ENCODE peak calls at places on chromosomes 6 and 20, in ten cellular contexts. D, C, M, L, G, V, W, H, P and E are unnamed samples.
A peak's percentile ranks its signal among the peaks of the same experiment; 100 is the strongest.

GRCh38 chr20:45592574-45593189 is 13.6 kb upstream of the WFDC8 start:
- DNase-seq in D (peak; percentile 61), C (peak; percentile 62), M (peak; percentile 3), W (no peak), G (peak; percentile 53), H (peak; percentile 41), V (no peak), L (no peak), P (no peak), E (peak; percentile 70)

GRCh38 chr20:57899554-57899953 is 189.7 kb upstream of the PMEPA1 start:
- DNase-seq in M (no peak), D (no peak), C (no peak), L (no peak), H (no peak), V (no peak), G (no peak), P (no peak), W (no peak), E (no peak)

GRCh38 chr20:38255389-38255788 is 5.1 kb downstream of the KIAA1755 start:
- DNase-seq in P (no peak), H (no peak), G (no peak), W (no peak), M (peak; percentile 43), C (peak; percentile 88), D (no peak), V (no peak), L (no peak), E (no peak)

GRCh38 chr6:53264915-53265615 is 83.7 kb downstream of the ELOVL5 start:
- DNase-seq in V (no peak), W (no peak), G (no peak), C (no peak), M (no peak), D (no peak), L (no peak), P (no peak), H (no peak), E (no peak)

GRCh38 chr6:162435071-162435470 is 292.5 kb downstream of the PRKN start:
- DNase-seq in C (no peak), G (no peak), L (no peak), W (no peak), V (no peak), P (no peak), M (no peak), D (no peak), H (no peak), E (no peak)

GRCh38 chr6:125884656-125885055 is 71.9 kb upstream of the HINT3 start:
- DNase-seq in L (no peak), P (no peak), V (no peak), W (no peak), G (no peak), D (no peak), M (no peak), C (no peak), H (no peak), E (peak; percentile 34)

GRCh38 chr6:12291785-12292604 is 1.8 kb downstream of the EDN1 start:
- DNase-seq in G (no peak), L (no peak), M (no peak), P (no peak), V (no peak), H (peak; percentile 70), D (peak; percentile 69), C (peak; percentile 56), W (no peak), E (no peak)

GRCh38 chr6:63440057-63440456 is 120.3 kb upstream of the LGSN start:
- DNase-seq in D (no peak), G (no peak), C (no peak), V (no peak), W (no peak), P (no peak), L (no peak), M (no peak), H (no peak), E (no peak)

GRCh38 chr20:19859444-19859843 is 101.4 kb downstream of the RIN2 start:
- DNase-seq in V (no peak), W (no peak), D (no peak), G (no peak), P (no peak), H (no peak), L (no peak), M (no peak), C (no peak), E (no peak)

GRCh38 chr20:50982372-50982771 is 23.8 kb downstream of the MOCS3 start:
- DNase-seq in V (no peak), L (no peak), D (peak; percentile 70), G (no peak), M (no peak), C (peak; percentile 96), W (no peak), P (no peak), H (peak; percentile 88), E (peak; percentile 74)

GRCh38 chr6:169391473-169392071 is 137.9 kb upstream of the THBS2 start:
- DNase-seq in L (no peak), H (no peak), G (no peak), D (no peak), P (no peak), V (no peak), C (no peak), M (no peak), W (no peak), E (no peak)

GRCh38 chr6:116251568-116252384 is 2.1 kb downstream of the TSPYL4 start:
- DNase-seq in V (no peak), H (peak; percentile 77), W (no peak), P (no peak), D (no peak), M (no peak), C (peak; percentile 89), G (no peak), L (no peak), E (peak; percentile 76)

GRCh38 chr6:136077834-136078576 is 172.1 kb downstream of the MTFR2 start:
- DNase-seq in H (peak; percentile 89), L (no peak), C (peak; percentile 99), M (no peak), P (no peak), V (no peak), G (peak; percentile 97), W (no peak), D (no peak), E (no peak)

GRCh38 chr6:113833537-113833936 is 23.6 kb upstream of the MARCKS start:
- DNase-seq in W (no peak), V (no peak), G (no peak), H (peak; percentile 59), M (no peak), D (no peak), L (no peak), C (peak; percentile 86), P (no peak), E (no peak)

GRCh38 chr6:77015350-77015749 is 447.9 kb downstream of the HTR1B start:
- DNase-seq in P (no peak), W (no peak), L (no peak), D (peak; percentile 9), V (no peak), M (no peak), G (no peak), H (peak; percentile 39), C (peak; percentile 61), E (peak; percentile 59)

GRCh38 chr6:27168586-27169443 is 78.7 kb upstream of the PRSS16 start:
- DNase-seq in P (no peak), H (peak; percentile 76), W (no peak), L (no peak), V (no peak), C (peak; percentile 82), M (no peak), D (no peak), G (peak; percentile 73), E (peak; percentile 79)

GRCh38 chr6:130843575-130844320 is 16.5 kb downstream of the SMLR1 start:
- DNase-seq in P (no peak), G (peak; percentile 38), H (peak; percentile 15), V (no peak), D (peak; percentile 52), W (no peak), C (peak; percentile 55), L (no peak), M (peak; percentile 6), E (peak; percentile 57)

GRCh38 chr6:42777126-42777822 is 4.6 kb upstream of the BICRAL start:
- DNase-seq in M (no peak), W (no peak), V (no peak), G (peak; percentile 46), H (peak; percentile 34), D (no peak), L (no peak), P (no peak), C (peak; percentile 50), E (peak; percentile 15)

GRCh38 chr6:38445321-38445720 is 194.4 kb downstream of the BTBD9 start:
- DNase-seq in G (no peak), P (no peak), C (peak; percentile 7), L (no peak), M (no peak), D (no peak), W (no peak), H (no peak), V (no peak), E (peak; percentile 1)